ENCODE peak calls at places on chromosomes 2 and 18, in eight cellular contexts. P, X, R, F, C, Q, A and N are unnamed samples.

GRCh38 chr2:240990726-240991377 is 7.6 kb upstream of the SNED1 start:
- DNase-seq in P (peak), X (no peak), R (no peak), F (peak), C (no peak), Q (no peak), A (peak), N (peak)

GRCh38 chr2:215796160-215796559 is 217.2 kb downstream of the MREG start:
- DNase-seq in P (no peak), X (peak), R (no peak), F (no peak), C (no peak), Q (no peak), A (peak), N (no peak)

GRCh38 chr18:73785276-73785675 is 362.4 kb downstream of the FBXO15 start:
- DNase-seq in P (no peak), X (no peak), R (no peak), F (no peak), C (no peak), Q (no peak), A (no peak), N (no peak)

GRCh38 chr18:34649072-34649471 is 61.0 kb upstream of the DTNA start:
- DNase-seq in P (no peak), X (no peak), R (no peak), F (no peak), C (no peak), Q (no peak), A (no peak), N (no peak)

GRCh38 chr2:173354601-173355131 is at the start of gene CDCA7:
- DNase-seq in P (peak), X (peak), R (peak), F (peak), C (peak), Q (no peak), A (peak), N (peak)

GRCh38 chr2:148218326-148219075 is 197.6 kb downstream of the MBD5 start:
- DNase-seq in P (no peak), X (no peak), R (no peak), F (no peak), C (no peak), Q (no peak), A (no peak), N (no peak)

GRCh38 chr2:75481041-75481836 is 79.5 kb downstream of the EVA1A start:
- DNase-seq in P (no peak), X (no peak), R (no peak), F (peak), C (no peak), Q (no peak), A (no peak), N (no peak)

GRCh38 chr2:153235516-153235915 is 243.0 kb downstream of the RPRM start:
- DNase-seq in P (no peak), X (no peak), R (no peak), F (no peak), C (no peak), Q (no peak), A (no peak), N (no peak)

GRCh38 chr2:79721966-79722365 is 209.1 kb downstream of the CTNNA2 start:
- DNase-seq in P (no peak), X (no peak), R (no peak), F (no peak), C (no peak), Q (no peak), A (no peak), N (no peak)

GRCh38 chr18:74163019-74163656 is 14.8 kb downstream of the TIMM21 start:
- DNase-seq in P (no peak), X (no peak), R (no peak), F (no peak), C (no peak), Q (no peak), A (no peak), N (no peak)

GRCh38 chr2:31762085-31762484 is 181.3 kb upstream of the SRD5A2 start:
- DNase-seq in P (no peak), X (no peak), R (no peak), F (no peak), C (no peak), Q (no peak), A (no peak), N (no peak)

GRCh38 chr2:216802516-216803265 is 57.2 kb downstream of the TNP1 start:
- DNase-seq in P (no peak), X (no peak), R (no peak), F (no peak), C (no peak), Q (no peak), A (no peak), N (peak)

GRCh38 chr18:68417826-68418225 is 297.1 kb downstream of the TMX3 start:
- DNase-seq in P (no peak), X (no peak), R (no peak), F (no peak), C (no peak), Q (no peak), A (no peak), N (no peak)

GRCh38 chr2:241272298-241272721 is 43.2 kb downstream of the HDLBP start:
- DNase-seq in P (peak), X (peak), R (no peak), F (peak), C (peak), Q (no peak), A (peak), N (no peak)

GRCh38 chr2:117128471-117128870 is 686.0 kb upstream of the DDX18 start:
- DNase-seq in P (no peak), X (no peak), R (no peak), F (no peak), C (no peak), Q (no peak), A (no peak), N (no peak)

GRCh38 chr18:55981712-55982475 is 393.9 kb upstream of the TCF4 start:
- DNase-seq in P (no peak), X (no peak), R (no peak), F (no peak), C (no peak), Q (no peak), A (no peak), N (no peak)

GRCh38 chr2:111121028-111121872 is 536 bp downstream of the BCL2L11 start:
- DNase-seq in P (peak), X (peak), R (no peak), F (peak), C (peak), Q (no peak), A (peak), N (peak)

GRCh38 chr18:274313-274712 is 6.5 kb upstream of the THOC1 start:
- DNase-seq in P (no peak), X (no peak), R (no peak), F (no peak), C (no peak), Q (no peak), A (no peak), N (no peak)

GRCh38 chr2:186755066-186755465 is 61.2 kb downstream of the FAM171B start:
- DNase-seq in P (no peak), X (no peak), R (no peak), F (no peak), C (no peak), Q (no peak), A (no peak), N (no peak)

GRCh38 chr2:190640124-190640523 is 8.8 kb upstream of the NAB1 start:
- DNase-seq in P (no peak), X (no peak), R (no peak), F (no peak), C (no peak), Q (no peak), A (no peak), N (no peak)

GRCh38 chr2:41595235-41595634 is 452.6 kb upstream of the PKDCC start:
- DNase-seq in P (no peak), X (no peak), R (no peak), F (no peak), C (no peak), Q (no peak), A (no peak), N (no peak)

GRCh38 chr18:37012452-37012851 is 183.5 kb downstream of the KIAA1328 start:
- DNase-seq in P (no peak), X (no peak), R (no peak), F (no peak), C (no peak), Q (no peak), A (no peak), N (no peak)

GRCh38 chr18:7954229-7954628 is 387.1 kb downstream of the PTPRM start:
- DNase-seq in P (no peak), X (peak), R (no peak), F (no peak), C (no peak), Q (no peak), A (no peak), N (no peak)

GRCh38 chr18:48007955-48008701 is 77.7 kb upstream of the SMAD2 start:
- DNase-seq in P (peak), X (peak), R (no peak), F (peak), C (peak), Q (no peak), A (peak), N (no peak)

GRCh38 chr18:21599585-21600525 is 649 bp downstream of the ESCO1 start:
- DNase-seq in P (peak), X (peak), R (no peak), F (peak), C (no peak), Q (peak), A (peak), N (no peak)

GRCh38 chr2:65030481-65030880 is 25.7 kb upstream of the CEP68 start:
- DNase-seq in P (no peak), X (no peak), R (no peak), F (no peak), C (no peak), Q (no peak), A (no peak), N (no peak)

GRCh38 chr2:14560686-14561085 is 71.8 kb upstream of the LRATD1 start:
- DNase-seq in P (no peak), X (no peak), R (no peak), F (no peak), C (no peak), Q (no peak), A (no peak), N (no peak)

GRCh38 chr2:139495851-139496250 is 715.7 kb upstream of the NXPH2 start:
- DNase-seq in P (no peak), X (no peak), R (no peak), F (no peak), C (no peak), Q (no peak), A (no peak), N (no peak)

GRCh38 chr2:159946326-159946992 is 116.0 kb downstream of the PLA2R1 start:
- DNase-seq in P (no peak), X (peak), R (no peak), F (no peak), C (no peak), Q (no peak), A (no peak), N (no peak)

GRCh38 chr2:12397861-12398260 is 318.9 kb upstream of the TRIB2 start:
- DNase-seq in P (no peak), X (no peak), R (no peak), F (no peak), C (no peak), Q (no peak), A (no peak), N (no peak)

GRCh38 chr2:103638978-103639377 is 877.1 kb downstream of the TMEM182 start:
- DNase-seq in P (no peak), X (no peak), R (no peak), F (no peak), C (no peak), Q (no peak), A (no peak), N (no peak)

DNA sequence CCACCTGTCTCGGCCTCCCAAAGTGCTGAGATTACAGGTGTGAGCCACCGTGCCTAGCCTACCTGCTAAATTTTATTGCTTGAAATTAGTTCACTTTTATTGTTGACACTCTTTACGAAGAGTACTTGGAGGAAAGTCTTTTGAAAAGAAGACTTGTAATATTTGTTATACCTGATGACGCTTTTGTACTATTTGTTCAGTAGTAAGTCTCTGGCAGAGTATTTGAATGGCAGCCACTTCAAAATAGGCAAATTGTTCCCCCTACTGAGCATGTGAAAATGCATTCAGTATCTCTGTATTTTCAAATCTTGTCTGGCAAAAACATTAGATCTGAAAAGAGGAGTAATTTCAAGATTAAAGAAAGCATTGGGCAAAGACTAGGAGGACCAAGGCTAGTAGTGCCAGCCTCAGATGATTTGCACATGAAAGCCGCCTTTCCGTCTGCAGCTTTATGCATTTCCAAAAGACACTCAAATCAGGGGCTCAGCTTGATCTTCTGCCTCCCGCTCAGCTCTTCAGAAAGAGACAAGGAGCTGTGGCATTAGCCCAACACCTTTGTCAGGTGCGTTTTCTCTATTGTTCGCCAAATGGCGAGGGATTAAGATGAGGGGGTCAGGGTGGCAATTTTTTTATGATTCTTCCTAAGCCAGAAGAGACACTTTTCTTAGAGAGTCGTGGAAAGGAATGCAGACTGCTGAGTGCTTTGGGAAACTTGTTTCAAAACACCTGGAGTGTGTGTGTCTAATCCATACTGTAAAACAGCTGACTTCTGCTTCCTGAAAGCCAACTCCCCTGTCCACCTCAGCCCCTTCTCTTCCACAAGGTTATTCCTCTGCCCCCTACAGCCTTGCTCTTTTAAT is 18.8 kb upstream of the FOXI3 start:
- DNase-seq in P (no peak), X (no peak), R (no peak), F (no peak), C (no peak), Q (no peak), A (no peak), N (no peak)
- H3K4me3 ChIP-seq in P (no peak), X (no peak), R (no peak), F (no peak), C (no peak), Q (no peak), A (no peak), N (no peak)

GRCh38 chr18:23263551-23264235 is 128.4 kb downstream of the CABLES1 start:
- DNase-seq in P (no peak), X (no peak), R (no peak), F (no peak), C (no peak), Q (no peak), A (peak), N (no peak)

GRCh38 chr18:23267447-23267776 is 132.1 kb downstream of the CABLES1 start:
- DNase-seq in P (no peak), X (no peak), R (no peak), F (no peak), C (no peak), Q (no peak), A (no peak), N (no peak)

GRCh38 chr18:23266717-23267446 is 131.6 kb downstream of the CABLES1 start:
- DNase-seq in P (no peak), X (no peak), R (no peak), F (no peak), C (no peak), Q (no peak), A (no peak), N (no peak)

GRCh38 chr18:23268641-23269040 is 133.4 kb downstream of the CABLES1 start:
- DNase-seq in P (no peak), X (peak), R (no peak), F (no peak), C (no peak), Q (no peak), A (no peak), N (no peak)

GRCh38 chr18:23265691-23266399 is 130.6 kb downstream of the CABLES1 start:
- DNase-seq in P (no peak), X (no peak), R (no peak), F (no peak), C (no peak), Q (no peak), A (no peak), N (no peak)
- H3K27ac ChIP-seq in P (no peak), X (no peak), R (peak), F (no peak), C (no peak), Q (no peak), A (no peak), N (no peak)

DNA sequence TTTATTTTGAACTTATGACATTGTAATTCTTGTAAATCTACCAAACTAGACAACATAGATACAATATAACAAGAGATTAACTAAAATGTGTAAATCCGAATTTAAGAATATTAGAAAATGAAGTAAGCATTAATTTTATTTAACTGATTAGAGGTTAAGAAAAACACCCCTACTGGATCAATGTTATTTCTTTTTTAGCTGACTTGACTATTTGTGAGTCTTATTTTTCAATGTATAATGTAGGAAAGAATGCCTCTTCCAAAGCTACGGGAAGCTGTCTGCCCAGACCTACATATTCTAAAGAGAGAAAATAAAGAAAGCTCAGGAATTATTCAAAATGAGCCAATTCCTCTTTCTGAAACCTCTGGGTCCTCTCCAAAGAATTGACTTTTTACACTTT is 490.8 kb upstream of the CDH7 start:
- DNase-seq in P (no peak), X (no peak), R (no peak), F (no peak), C (no peak), Q (no peak), A (no peak), N (no peak)
- H3K4me3 ChIP-seq in P (no peak), X (no peak), R (no peak), F (no peak), C (no peak), Q (no peak), A (no peak), N (no peak)

GRCh38 chr18:75654928-75655745 is 227.6 kb upstream of the SMIM21 start:
- DNase-seq in P (no peak), X (no peak), R (no peak), F (no peak), C (no peak), Q (no peak), A (no peak), N (no peak)
- H3K27ac ChIP-seq in P (no peak), X (no peak), R (no peak), F (no peak), C (no peak), Q (peak), A (no peak), N (no peak)

DNA sequence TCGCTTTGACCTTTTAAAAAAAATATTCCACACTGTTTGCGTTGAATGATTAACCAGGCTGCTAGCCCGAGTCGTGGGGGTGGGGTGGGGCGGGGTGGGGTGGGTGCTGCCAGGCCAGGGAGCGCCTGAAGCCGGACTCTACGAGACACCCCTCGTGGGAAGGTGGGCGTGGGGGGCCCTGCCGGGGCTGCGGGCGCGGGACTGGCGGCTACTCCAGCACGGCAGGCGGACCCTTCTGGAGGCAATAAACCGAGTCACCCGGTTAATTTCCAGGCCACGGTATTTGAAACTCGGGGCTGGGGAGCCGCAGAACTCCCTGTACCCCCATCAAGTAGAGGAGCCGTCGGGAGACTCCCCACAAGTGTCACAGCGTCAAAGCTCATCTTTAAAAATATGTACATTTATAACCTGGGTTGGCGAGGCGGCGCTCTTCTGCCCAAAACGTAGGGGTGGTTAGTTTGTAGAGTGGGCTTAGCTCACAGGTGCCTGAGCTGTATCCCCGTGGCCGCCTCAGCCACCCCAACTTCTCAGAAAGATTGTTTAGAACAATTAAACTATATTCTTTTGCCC is 1.2 kb downstream of the B3GNT2 start:
- DNase-seq in P (peak), X (peak), R (no peak), F (peak), C (no peak), Q (no peak), A (no peak), N (no peak)
- H3K4me3 ChIP-seq in P (peak), X (peak), R (peak), F (peak), C (peak), Q (peak), A (peak), N (peak)

GRCh38 chr18:79521806-79522205 is 126.1 kb downstream of the NFATC1 start:
- DNase-seq in P (no peak), X (no peak), R (no peak), F (no peak), C (no peak), Q (no peak), A (no peak), N (no peak)

GRCh38 chr18:79522451-79523220 is 126.9 kb downstream of the NFATC1 start:
- DNase-seq in P (peak), X (no peak), R (no peak), F (no peak), C (no peak), Q (no peak), A (no peak), N (no peak)

GRCh38 chr18:79523738-79524180 is 128.0 kb downstream of the NFATC1 start:
- DNase-seq in P (no peak), X (no peak), R (no peak), F (no peak), C (no peak), Q (no peak), A (no peak), N (no peak)

GRCh38 chr18:79524181-79525078 is 128.7 kb downstream of the NFATC1 start:
- DNase-seq in P (peak), X (no peak), R (no peak), F (no peak), C (no peak), Q (no peak), A (no peak), N (no peak)

DNA sequence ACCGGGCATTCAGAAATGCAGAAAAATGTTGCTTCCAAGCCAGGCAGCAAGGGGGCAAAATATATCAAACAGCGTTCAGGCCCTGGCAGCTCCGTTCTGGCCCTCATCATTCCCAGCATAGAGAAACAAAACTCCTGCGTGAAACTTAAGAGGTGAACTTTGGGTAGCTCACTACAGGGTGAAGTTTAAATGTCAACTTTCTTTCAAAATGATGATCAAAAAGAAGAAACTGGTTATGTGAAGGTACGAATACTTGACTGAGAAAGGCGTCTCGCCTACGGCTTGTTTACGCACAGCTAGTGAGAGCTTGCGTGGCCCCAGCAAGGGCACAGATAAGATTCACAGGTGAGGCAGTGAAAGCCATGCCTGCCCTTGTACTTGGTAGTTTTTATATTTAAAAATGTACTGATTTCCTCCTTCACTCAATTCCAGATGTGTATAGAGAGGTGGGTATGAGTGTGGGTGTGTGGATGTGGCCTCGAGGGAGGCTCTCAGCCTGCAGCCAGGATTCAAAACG is 127.5 kb downstream of the NFATC1 start:
- DNase-seq in P (no peak), X (no peak), R (no peak), F (no peak), C (no peak), Q (no peak), A (no peak), N (no peak)
- H3K27ac ChIP-seq in P (no peak), X (no peak), R (no peak), F (no peak), C (no peak), Q (no peak), A (no peak), N (no peak)

DNA sequence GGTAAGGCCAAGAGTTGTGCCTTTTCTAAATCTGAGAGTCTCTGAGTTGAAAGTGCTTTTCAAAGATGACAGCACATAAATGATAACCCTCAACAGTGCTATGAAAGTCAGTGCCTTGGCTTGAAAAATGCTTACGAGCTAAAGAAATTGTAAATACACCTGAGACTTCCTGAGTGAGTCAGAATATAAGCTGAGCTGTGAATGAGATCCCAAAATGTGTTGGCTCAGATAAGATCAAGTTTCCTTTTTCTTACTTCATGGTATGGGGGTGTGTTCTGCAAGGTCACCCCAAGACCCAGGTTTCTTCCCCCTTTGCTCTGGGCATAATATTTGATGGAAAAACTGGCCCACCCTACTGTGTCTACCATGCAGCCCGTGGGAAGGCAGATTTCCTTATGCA is 212.4 kb downstream of the SH3RF3 start:
- DNase-seq in P (no peak), X (no peak), R (no peak), F (no peak), C (no peak), Q (no peak), A (no peak), N (no peak)
- H3K4me3 ChIP-seq in P (no peak), X (no peak), R (no peak), F (no peak), C (no peak), Q (no peak), A (no peak), N (no peak)